ENCODE peak calls at places on chromosomes 5 and 9, in eight cellular contexts. J is SJCRH30; X is CD4-positive, CD25-positive, alpha-beta regulatory T cell; W is endodermal cell; Y is A673; K is HepG2; S is tibial nerve; B is aorta. A is an unnamed sample. For H3K4me1 and H3K9me3, the result is how much of the 10 kb centered on the place peaks cover.

GRCh38 chr9:7783635-7784063 is 15.9 kb downstream of the DMAC1 start:
- DNase-seq in J (no peak), X (peak), W (no peak), Y (no peak), K (no peak), S (no peak), B (no peak), A (no peak)

GRCh38 chr5:56829137-56829536 is 13.8 kb downstream of the MAP3K1 start:
- DNase-seq in J (no peak), X (peak), W (no peak), Y (no peak), K (no peak), S (no peak), B (no peak), A (no peak)

GRCh38 chr9:134063088-134063875 is 4.5 kb downstream of the BRD3 start:
- DNase-seq in J (no peak), X (no peak), W (peak), Y (no peak), K (no peak), S (no peak), B (no peak), A (no peak)

GRCh38 chr9:137305060-137305787 is 3.2 kb upstream of the NRARP start:
- DNase-seq in J (peak), X (peak), W (peak), Y (no peak), K (no peak), S (no peak), B (peak), A (no peak)

GRCh38 chr9:115838417-115838816 is 315.2 kb upstream of the PAPPA start:
- DNase-seq in J (no peak), X (no peak), W (no peak), Y (no peak), K (no peak), S (no peak), B (no peak), A (no peak)

GRCh38 chr5:63603001-63603400 is 359.2 kb downstream of the HTR1A start:
- DNase-seq in J (no peak), X (no peak), W (no peak), Y (no peak), K (no peak), S (no peak), B (no peak), A (no peak)

GRCh38 chr5:28729067-28729466 is 1690.7 kb upstream of the CDH9 start:
- DNase-seq in J (no peak), X (no peak), W (no peak), Y (no peak), K (no peak), S (no peak), B (no peak), A (no peak)

GRCh38 chr9:76255781-76256455 is 138.3 kb downstream of the RFK start:
- DNase-seq in J (no peak), X (no peak), W (no peak), Y (peak), K (no peak), S (peak), B (peak), A (peak)

GRCh38 chr5:139108056-139108811 is 89.9 kb downstream of the SIL1 start:
- DNase-seq in J (no peak), X (no peak), W (no peak), Y (no peak), K (no peak), S (no peak), B (no peak), A (no peak)

GRCh38 chr9:93587651-93588347 is 11.4 kb downstream of the PHF2 start:
- DNase-seq in J (no peak), X (no peak), W (peak), Y (no peak), K (no peak), S (no peak), B (peak), A (peak)

GRCh38 chr5:75617746-75618352 is 6.6 kb downstream of the ANKDD1B start:
- DNase-seq in J (peak), X (no peak), W (no peak), Y (no peak), K (no peak), S (no peak), B (no peak), A (no peak)

GRCh38 chr5:102666164-102666951 is 88.7 kb upstream of the PAM start:
- DNase-seq in J (no peak), X (no peak), W (no peak), Y (peak), K (no peak), S (no peak), B (no peak), A (no peak)

GRCh38 chr5:54062958-54063357 is 247.4 kb downstream of the ARL15 start:
- DNase-seq in J (no peak), X (no peak), W (no peak), Y (no peak), K (no peak), S (no peak), B (no peak), A (no peak)

GRCh38 chr5:134568761-134569725 is 43.6 kb downstream of the JADE2 start:
- DNase-seq in J (no peak), X (no peak), W (no peak), Y (no peak), K (no peak), S (peak), B (peak), A (peak)

GRCh38 chr5:112012112-112012511 is 255.1 kb upstream of the NREP start:
- DNase-seq in J (no peak), X (no peak), W (no peak), Y (no peak), K (no peak), S (no peak), B (no peak), A (no peak)

GRCh38 chr5:52997424-52997823 is 8.3 kb downstream of the ITGA2 start:
- DNase-seq in J (no peak), X (no peak), W (no peak), Y (no peak), K (peak), S (no peak), B (no peak), A (no peak)

GRCh38 chr5:72451771-72452505 is 55.3 kb downstream of the ZNF366 start:
- DNase-seq in J (peak), X (no peak), W (peak), Y (peak), K (no peak), S (peak), B (peak), A (peak)

GRCh38 chr9:135506327-135507103 is 6.0 kb downstream of the MRPS2 start:
- DNase-seq in J (no peak), X (no peak), W (peak), Y (no peak), K (no peak), S (no peak), B (no peak), A (no peak)

GRCh38 chr9:74496819-74497749 is at the start of gene RORB:
- DNase-seq in J (peak), X (no peak), W (peak), Y (peak), K (no peak), S (no peak), B (peak), A (no peak)

GRCh38 chr5:178785999-178786398 is 55.5 kb upstream of the ZNF354A start:
- DNase-seq in J (no peak), X (no peak), W (no peak), Y (no peak), K (no peak), S (no peak), B (no peak), A (no peak)

GRCh38 chr5:116291271-116291670 is 206.4 kb downstream of the COMMD10 start:
- DNase-seq in J (no peak), X (no peak), W (no peak), Y (no peak), K (no peak), S (no peak), B (no peak), A (no peak)

GRCh38 chr5:133109655-133110483 is 58.1 kb downstream of the HSPA4 start:
- DNase-seq in J (no peak), X (no peak), W (no peak), Y (no peak), K (no peak), S (peak), B (no peak), A (peak)
- H3K4me1 ChIP-seq in J (under half), X (under half), W (under half), Y (under half), K (under half), S (under half), B (under half), A (under half)

GRCh38 chr5:49953-50544 is 41.9 kb upstream of the PLEKHG4B start:
- DNase-seq in J (no peak), X (no peak), W (no peak), Y (no peak), K (no peak), S (no peak), B (no peak), A (no peak)

GRCh38 chr5:54175-54730 is 37.7 kb upstream of the PLEKHG4B start:
- DNase-seq in J (no peak), X (no peak), W (no peak), Y (no peak), K (no peak), S (no peak), B (no peak), A (no peak)

GRCh38 chr5:53381-54174 is 38.4 kb upstream of the PLEKHG4B start:
- DNase-seq in J (no peak), X (no peak), W (peak), Y (peak), K (no peak), S (no peak), B (no peak), A (no peak)

GRCh38 chr5:50724-51499 is 41.1 kb upstream of the PLEKHG4B start:
- DNase-seq in J (no peak), X (no peak), W (peak), Y (no peak), K (no peak), S (no peak), B (no peak), A (no peak)

GRCh38 chr5:51500-51823 is 40.5 kb upstream of the PLEKHG4B start:
- DNase-seq in J (no peak), X (no peak), W (peak), Y (no peak), K (no peak), S (no peak), B (no peak), A (no peak)
- H3K4me3 ChIP-seq in J (no peak), X (no peak), W (no peak), Y (no peak), K (no peak), S (no peak), B (no peak), A (no peak)

GRCh38 chr5:180848878-180849277 is 12.2 kb downstream of the ZFP62 start:
- DNase-seq in J (no peak), X (no peak), W (no peak), Y (no peak), K (no peak), S (no peak), B (no peak), A (no peak)

GRCh38 chr5:180849827-180850226 is 11.2 kb downstream of the ZFP62 start:
- DNase-seq in J (no peak), X (no peak), W (no peak), Y (no peak), K (no peak), S (no peak), B (no peak), A (no peak)

GRCh38 chr5:180848265-180848664 is 12.8 kb downstream of the ZFP62 start:
- DNase-seq in J (no peak), X (no peak), W (no peak), Y (no peak), K (no peak), S (no peak), B (no peak), A (no peak)

GRCh38 chr5:180852510-180852909 is 8.6 kb downstream of the ZFP62 start:
- DNase-seq in J (no peak), X (no peak), W (no peak), Y (no peak), K (no peak), S (no peak), B (no peak), A (no peak)

DNA sequence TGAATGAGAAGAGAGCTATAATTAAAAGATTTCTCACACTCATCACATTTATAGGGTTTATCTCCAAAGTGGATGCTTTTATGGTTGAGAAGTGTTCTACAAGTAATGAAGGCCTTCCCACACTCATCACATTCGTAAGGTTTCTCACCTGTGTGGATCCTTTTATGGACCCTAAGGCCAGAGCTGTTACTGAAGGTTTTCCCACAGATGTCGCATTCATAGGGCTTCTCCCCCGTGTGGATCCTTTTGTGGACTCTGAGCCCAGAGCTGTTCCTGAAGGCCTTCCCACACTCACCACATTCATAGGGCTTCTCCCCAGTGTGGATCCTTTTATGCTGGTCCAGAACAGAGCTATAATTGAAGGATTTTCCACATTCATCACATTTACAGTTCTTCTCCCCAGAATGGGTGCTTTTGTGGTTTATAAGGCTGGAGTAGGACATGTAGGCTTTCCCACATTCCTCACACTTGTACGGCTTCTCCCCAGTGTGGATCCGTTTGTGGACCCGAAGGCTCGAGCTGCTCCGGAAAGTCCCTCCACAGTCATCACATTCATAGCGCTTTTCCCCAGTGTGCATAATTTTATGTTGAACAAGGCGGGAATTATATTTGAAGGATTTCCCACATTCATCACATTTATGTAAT is 10.5 kb downstream of the ZFP62 start:
- DNase-seq in J (no peak), X (no peak), W (no peak), Y (no peak), K (no peak), S (no peak), B (no peak), A (no peak)
- H3K9me3 ChIP-seq in J (under half), X (under half), W (half or more), Y (half or more), K (under half), S (half or more), B (under half), A (under half)

GRCh38 chr9:129480705-129481104 is 140.2 kb downstream of the C9orf50 start:
- DNase-seq in J (no peak), X (no peak), W (no peak), Y (no peak), K (no peak), S (no peak), B (no peak), A (no peak)
- H3K4me1 ChIP-seq in J (under half), X (under half), W (under half), Y (under half), K (half or more), S (half or more), B (under half), A (under half)

GRCh38 chr9:127422787-127423186 is 1.4 kb upstream of the ZNF79 start:
- DNase-seq in J (no peak), X (no peak), W (no peak), Y (no peak), K (no peak), S (no peak), B (no peak), A (no peak)
- H3K4me3 ChIP-seq in J (peak), X (peak), W (peak), Y (peak), K (peak), S (peak), B (no peak), A (peak)

GRCh38 chr5:38666668-38667498 is 110.4 kb upstream of the LIFR start:
- DNase-seq in J (peak), X (no peak), W (peak), Y (peak), K (peak), S (peak), B (no peak), A (no peak)
- H3K9me3 ChIP-seq in J (under half), X (under half), W (under half), Y (under half), K (under half), S (under half), B (under half), A (under half)

GRCh38 chr9:113580954-113581311 is 117.4 kb downstream of the RGS3 start:
- DNase-seq in J (peak), X (no peak), W (no peak), Y (no peak), K (no peak), S (no peak), B (no peak), A (no peak)

GRCh38 chr9:113579270-113580040 is 115.9 kb downstream of the RGS3 start:
- DNase-seq in J (peak), X (no peak), W (no peak), Y (no peak), K (no peak), S (peak), B (peak), A (peak)

GRCh38 chr9:113578877-113579269 is 115.3 kb downstream of the RGS3 start:
- DNase-seq in J (peak), X (peak), W (no peak), Y (no peak), K (no peak), S (no peak), B (peak), A (peak)

GRCh38 chr9:113581865-113582697 is 118.6 kb downstream of the RGS3 start:
- DNase-seq in J (peak), X (peak), W (no peak), Y (no peak), K (no peak), S (peak), B (peak), A (peak)

DNA sequence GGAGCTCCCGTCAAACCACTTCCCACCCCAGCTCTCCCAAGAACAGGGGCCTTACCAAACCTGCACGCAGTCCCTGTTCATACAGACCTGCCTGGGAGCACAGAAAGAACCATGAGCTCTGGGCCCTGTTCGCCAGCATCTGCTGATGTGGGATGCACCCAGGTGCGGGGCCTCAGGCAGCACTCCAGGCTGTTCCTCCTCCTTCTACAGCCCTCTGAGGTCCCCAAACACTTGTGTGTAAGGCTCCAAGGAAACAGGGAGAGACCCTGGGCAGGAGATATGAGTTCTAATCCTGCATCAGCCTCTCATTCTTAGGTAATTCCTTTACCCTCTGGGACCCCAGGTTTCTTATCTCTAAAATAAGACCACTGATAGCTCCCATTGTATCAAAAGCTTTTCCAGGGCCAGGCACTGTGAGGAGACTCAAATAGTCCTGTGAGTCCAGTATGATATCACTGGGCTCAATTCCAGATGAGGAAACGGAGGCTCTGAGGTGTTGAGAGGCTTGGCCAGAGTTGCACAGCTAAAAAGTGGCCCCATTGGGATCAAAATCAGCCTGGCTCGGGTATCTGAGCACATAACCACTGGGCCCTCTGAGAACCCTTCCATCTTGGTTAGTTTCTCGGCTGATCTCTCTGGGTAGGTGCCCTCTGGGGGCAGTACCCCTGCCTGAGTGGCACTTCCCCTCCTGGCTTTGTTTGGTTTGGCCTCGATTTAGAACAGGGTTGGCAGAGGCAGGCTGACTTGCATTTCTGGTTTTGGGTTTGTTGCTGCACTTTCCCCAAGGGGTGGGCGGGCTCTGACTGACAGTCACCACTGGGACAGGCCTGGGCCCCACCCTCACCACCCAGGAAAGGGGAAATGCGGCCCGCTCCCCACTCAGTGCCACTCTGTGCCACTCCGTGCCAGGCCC is 116.8 kb downstream of the RGS3 start:
- DNase-seq in J (peak), X (peak), W (no peak), Y (no peak), K (no peak), S (peak), B (peak), A (peak)
- H3K4me1 ChIP-seq in J (under half), X (half or more), W (under half), Y (under half), K (under half), S (under half), B (under half), A (under half)

GRCh38 chr5:92371889-92372235 is 988.7 kb upstream of the ARRDC3 start:
- DNase-seq in J (no peak), X (no peak), W (no peak), Y (no peak), K (no peak), S (no peak), B (no peak), A (no peak)

GRCh38 chr5:92371171-92371888 is 988.2 kb upstream of the ARRDC3 start:
- DNase-seq in J (no peak), X (no peak), W (no peak), Y (no peak), K (no peak), S (no peak), B (no peak), A (no peak)

GRCh38 chr5:92369587-92369986 is 986.5 kb upstream of the ARRDC3 start:
- DNase-seq in J (no peak), X (no peak), W (no peak), Y (no peak), K (no peak), S (no peak), B (no peak), A (no peak)

GRCh38 chr5:92372766-92373165 is 989.6 kb upstream of the ARRDC3 start:
- DNase-seq in J (no peak), X (no peak), W (no peak), Y (no peak), K (no peak), S (no peak), B (no peak), A (no peak)

GRCh38 chr5:92370032-92370431 is 986.9 kb upstream of the ARRDC3 start:
- DNase-seq in J (no peak), X (no peak), W (no peak), Y (no peak), K (no peak), S (no peak), B (no peak), A (no peak)
- H3K4me3 ChIP-seq in J (no peak), X (no peak), W (no peak), Y (no peak), K (no peak), S (no peak), B (no peak), A (no peak)

A was measured in right atrium auricular region.